ENCODE peak calls at places on chromosomes 6 and 20, in six cellular contexts. One of them, this sample, is unnamed.

GRCh38 chr6:108862479-108863191 is 14.4 kb downstream of the ARMC2 start:
- DNase-seq in Panc1: no peak
- DNase-seq in AG04450: no peak
- DNase-seq in breast epithelium: no peak
- DNase-seq in psoas muscle: no peak
- DNase-seq in left lung: peak
- DNase-seq in this sample: no peak

GRCh38 chr20:13839421-13840092 is 54.7 kb downstream of the NDUFAF5 start:
- DNase-seq in Panc1: no peak
- DNase-seq in AG04450: no peak
- DNase-seq in breast epithelium: peak
- DNase-seq in psoas muscle: no peak
- DNase-seq in left lung: no peak
- DNase-seq in this sample: peak

GRCh38 chr6:111642463-111643158 is 36.9 kb upstream of the TRAF3IP2 start:
- DNase-seq in Panc1: peak
- DNase-seq in AG04450: peak
- DNase-seq in breast epithelium: no peak
- DNase-seq in psoas muscle: peak
- DNase-seq in left lung: no peak
- DNase-seq in this sample: peak

GRCh38 chr6:90413867-90414266 is 117.2 kb upstream of the BACH2 start:
- DNase-seq in Panc1: no peak
- DNase-seq in AG04450: no peak
- DNase-seq in breast epithelium: no peak
- DNase-seq in psoas muscle: no peak
- DNase-seq in left lung: no peak
- DNase-seq in this sample: no peak

GRCh38 chr20:58927490-58928061 is 53.5 kb upstream of the NELFCD start:
- DNase-seq in Panc1: no peak
- DNase-seq in AG04450: no peak
- DNase-seq in breast epithelium: no peak
- DNase-seq in psoas muscle: no peak
- DNase-seq in left lung: no peak
- DNase-seq in this sample: no peak

GRCh38 chr6:45567879-45568278 is 190.1 kb upstream of the SUPT3H start:
- DNase-seq in Panc1: no peak
- DNase-seq in AG04450: no peak
- DNase-seq in breast epithelium: no peak
- DNase-seq in psoas muscle: no peak
- DNase-seq in left lung: no peak
- DNase-seq in this sample: no peak

GRCh38 chr6:30970946-30971345 is 12.6 kb upstream of the MUC21 start:
- DNase-seq in Panc1: no peak
- DNase-seq in AG04450: no peak
- DNase-seq in breast epithelium: no peak
- DNase-seq in psoas muscle: no peak
- DNase-seq in left lung: no peak
- DNase-seq in this sample: no peak

GRCh38 chr6:39263299-39264037 is 34.2 kb upstream of the KCNK5 start:
- DNase-seq in Panc1: no peak
- DNase-seq in AG04450: no peak
- DNase-seq in breast epithelium: no peak
- DNase-seq in psoas muscle: no peak
- DNase-seq in left lung: no peak
- DNase-seq in this sample: no peak

GRCh38 chr6:165834613-165835259 is 171.7 kb upstream of the PDE10A start:
- DNase-seq in Panc1: peak
- DNase-seq in AG04450: no peak
- DNase-seq in breast epithelium: peak
- DNase-seq in psoas muscle: no peak
- DNase-seq in left lung: peak
- DNase-seq in this sample: no peak

GRCh38 chr6:38725414-38726183 is 10.5 kb downstream of the DNAH8 start:
- DNase-seq in Panc1: no peak
- DNase-seq in AG04450: no peak
- DNase-seq in breast epithelium: no peak
- DNase-seq in psoas muscle: no peak
- DNase-seq in left lung: no peak
- DNase-seq in this sample: no peak

GRCh38 chr6:168045141-168045691 is 33.8 kb downstream of the FRMD1 start:
- DNase-seq in Panc1: no peak
- DNase-seq in AG04450: no peak
- DNase-seq in breast epithelium: no peak
- DNase-seq in psoas muscle: no peak
- DNase-seq in left lung: no peak
- DNase-seq in this sample: no peak

GRCh38 chr6:170221052-170221752 is 69.7 kb downstream of the DLL1 start:
- DNase-seq in Panc1: no peak
- DNase-seq in AG04450: no peak
- DNase-seq in breast epithelium: no peak
- DNase-seq in psoas muscle: no peak
- DNase-seq in left lung: no peak
- DNase-seq in this sample: no peak

GRCh38 chr6:142617158-142617557 is 315.4 kb downstream of the ADGRG6 start:
- DNase-seq in Panc1: no peak
- DNase-seq in AG04450: no peak
- DNase-seq in breast epithelium: no peak
- DNase-seq in psoas muscle: no peak
- DNase-seq in left lung: no peak
- DNase-seq in this sample: no peak

GRCh38 chr6:37433657-37434271 is 743 bp downstream of the CMTR1 start:
- DNase-seq in Panc1: no peak
- DNase-seq in AG04450: no peak
- DNase-seq in breast epithelium: peak
- DNase-seq in psoas muscle: peak
- DNase-seq in left lung: no peak
- DNase-seq in this sample: no peak

GRCh38 chr6:47079638-47080037 is 37.5 kb upstream of the ADGRF1 start:
- DNase-seq in Panc1: no peak
- DNase-seq in AG04450: no peak
- DNase-seq in breast epithelium: no peak
- DNase-seq in psoas muscle: no peak
- DNase-seq in left lung: no peak
- DNase-seq in this sample: no peak

GRCh38 chr6:167420858-167421766 is 96.2 kb downstream of the TTLL2 start:
- DNase-seq in Panc1: no peak
- DNase-seq in AG04450: no peak
- DNase-seq in breast epithelium: no peak
- DNase-seq in psoas muscle: no peak
- DNase-seq in left lung: peak
- DNase-seq in this sample: no peak

GRCh38 chr6:67210450-67210849 is 1424.6 kb upstream of the ADGRB3 start:
- DNase-seq in Panc1: no peak
- DNase-seq in AG04450: no peak
- DNase-seq in breast epithelium: no peak
- DNase-seq in psoas muscle: no peak
- DNase-seq in left lung: no peak
- DNase-seq in this sample: no peak

GRCh38 chr6:69861986-69862385 is 4.4 kb upstream of the COL19A1 start:
- DNase-seq in Panc1: no peak
- DNase-seq in AG04450: no peak
- DNase-seq in breast epithelium: no peak
- DNase-seq in psoas muscle: no peak
- DNase-seq in left lung: no peak
- DNase-seq in this sample: no peak

GRCh38 chr6:37624606-37625574 is 72.8 kb downstream of the MDGA1 start:
- DNase-seq in Panc1: no peak
- DNase-seq in AG04450: no peak
- DNase-seq in breast epithelium: no peak
- DNase-seq in psoas muscle: peak
- DNase-seq in left lung: peak
- DNase-seq in this sample: no peak

GRCh38 chr6:10837009-10837691 is 1.2 kb downstream of the MAK start:
- DNase-seq in Panc1: no peak
- DNase-seq in AG04450: no peak
- DNase-seq in breast epithelium: no peak
- DNase-seq in psoas muscle: peak
- DNase-seq in left lung: peak
- DNase-seq in this sample: no peak

GRCh38 chr20:25058797-25059486 is 1.0 kb upstream of the ACSS1 start:
- DNase-seq in Panc1: no peak
- DNase-seq in AG04450: no peak
- DNase-seq in breast epithelium: no peak
- DNase-seq in psoas muscle: no peak
- DNase-seq in left lung: no peak
- DNase-seq in this sample: no peak

GRCh38 chr6:17591292-17591691 is 8.8 kb upstream of the FAM8A1 start:
- DNase-seq in Panc1: no peak
- DNase-seq in AG04450: no peak
- DNase-seq in breast epithelium: no peak
- DNase-seq in psoas muscle: no peak
- DNase-seq in left lung: no peak
- DNase-seq in this sample: no peak

GRCh38 chr20:44074252-44075151 is 112.5 kb downstream of the JPH2 start:
- DNase-seq in Panc1: no peak
- DNase-seq in AG04450: no peak
- DNase-seq in breast epithelium: peak
- DNase-seq in psoas muscle: no peak
- DNase-seq in left lung: peak
- DNase-seq in this sample: peak

GRCh38 chr6:118812972-118813371 is 81.0 kb upstream of the ASF1A start:
- DNase-seq in Panc1: no peak
- DNase-seq in AG04450: no peak
- DNase-seq in breast epithelium: no peak
- DNase-seq in psoas muscle: no peak
- DNase-seq in left lung: no peak
- DNase-seq in this sample: no peak

GRCh38 chr20:1491281-1491840 is at the start of gene SIRPB2:
- DNase-seq in Panc1: no peak
- DNase-seq in AG04450: no peak
- DNase-seq in breast epithelium: no peak
- DNase-seq in psoas muscle: peak
- DNase-seq in left lung: peak
- DNase-seq in this sample: no peak

GRCh38 chr6:10248378-10248843 is 166.5 kb downstream of the TFAP2A start:
- DNase-seq in Panc1: no peak
- DNase-seq in AG04450: no peak
- DNase-seq in breast epithelium: no peak
- DNase-seq in psoas muscle: no peak
- DNase-seq in left lung: no peak
- DNase-seq in this sample: no peak

GRCh38 chr20:15637971-15638754 is 935.1 kb downstream of the KIF16B start:
- DNase-seq in Panc1: no peak
- DNase-seq in AG04450: no peak
- DNase-seq in breast epithelium: peak
- DNase-seq in psoas muscle: no peak
- DNase-seq in left lung: no peak
- DNase-seq in this sample: no peak

GRCh38 chr20:35739294-35740163 is 2.5 kb downstream of the RBM39 start:
- DNase-seq in Panc1: no peak
- DNase-seq in AG04450: no peak
- DNase-seq in breast epithelium: no peak
- DNase-seq in psoas muscle: no peak
- DNase-seq in left lung: no peak
- DNase-seq in this sample: no peak
- TF ChIP-seq CTCF in Panc1: no peak
- TF ChIP-seq CTCF in AG04450: peak
- TF ChIP-seq CTCF in breast epithelium: no peak
- TF ChIP-seq CTCF in psoas muscle: peak
- TF ChIP-seq CTCF in left lung: no peak
- TF ChIP-seq CTCF in this sample: peak

GRCh38 chr20:46272389-46273047 is 35.8 kb downstream of the CDH22 start:
- DNase-seq in Panc1: no peak
- DNase-seq in AG04450: no peak
- DNase-seq in breast epithelium: no peak
- DNase-seq in psoas muscle: no peak
- DNase-seq in left lung: no peak
- DNase-seq in this sample: no peak

GRCh38 chr20:46273701-46274100 is 34.6 kb downstream of the CDH22 start:
- DNase-seq in Panc1: no peak
- DNase-seq in AG04450: no peak
- DNase-seq in breast epithelium: peak
- DNase-seq in psoas muscle: no peak
- DNase-seq in left lung: no peak
- DNase-seq in this sample: no peak

GRCh38 chr20:46276531-46276930 is 31.8 kb downstream of the CDH22 start:
- DNase-seq in Panc1: no peak
- DNase-seq in AG04450: no peak
- DNase-seq in breast epithelium: no peak
- DNase-seq in psoas muscle: no peak
- DNase-seq in left lung: no peak
- DNase-seq in this sample: no peak

GRCh38 chr20:46277602-46278001 is 30.7 kb downstream of the CDH22 start:
- DNase-seq in Panc1: no peak
- DNase-seq in AG04450: no peak
- DNase-seq in breast epithelium: no peak
- DNase-seq in psoas muscle: no peak
- DNase-seq in left lung: no peak
- DNase-seq in this sample: no peak

GRCh38 chr20:46275091-46275490 is 33.2 kb downstream of the CDH22 start:
- DNase-seq in Panc1: no peak
- DNase-seq in AG04450: no peak
- DNase-seq in breast epithelium: no peak
- DNase-seq in psoas muscle: no peak
- DNase-seq in left lung: no peak
- DNase-seq in this sample: no peak
- TF ChIP-seq CTCF in Panc1: no peak
- TF ChIP-seq CTCF in AG04450: no peak
- TF ChIP-seq CTCF in breast epithelium: no peak
- TF ChIP-seq CTCF in psoas muscle: no peak
- TF ChIP-seq CTCF in left lung: no peak
- TF ChIP-seq CTCF in this sample: no peak

DNA sequence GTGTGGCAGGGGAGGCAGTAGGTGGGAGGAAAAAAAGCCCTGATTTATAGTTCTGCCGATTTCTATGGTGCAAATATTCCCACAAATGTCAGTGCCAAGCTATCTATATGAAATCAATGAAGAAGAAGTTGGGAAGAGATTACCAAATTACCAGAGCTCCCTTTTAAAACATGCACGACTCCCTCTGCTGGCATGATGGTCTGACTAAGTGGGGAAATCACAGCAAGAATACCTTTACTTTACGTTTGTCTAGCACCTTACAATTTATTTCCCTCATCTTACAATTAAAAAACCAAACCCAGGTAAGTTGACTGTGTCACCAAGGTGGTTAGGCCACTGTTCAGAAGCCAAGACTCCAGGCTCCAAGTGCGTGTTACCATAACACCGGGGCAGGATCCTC is 55.6 kb downstream of the AGPAT4 start:
- DNase-seq in Panc1: no peak
- DNase-seq in AG04450: no peak
- DNase-seq in breast epithelium: no peak
- DNase-seq in psoas muscle: no peak
- DNase-seq in left lung: no peak
- DNase-seq in this sample: no peak
- TF ChIP-seq CTCF in Panc1: peak
- TF ChIP-seq CTCF in AG04450: no peak
- TF ChIP-seq CTCF in breast epithelium: no peak
- TF ChIP-seq CTCF in psoas muscle: no peak
- TF ChIP-seq CTCF in left lung: no peak
- TF ChIP-seq CTCF in this sample: no peak

GRCh38 chr6:53301801-53302537 is 46.8 kb downstream of the ELOVL5 start:
- DNase-seq in Panc1: no peak
- DNase-seq in AG04450: no peak
- DNase-seq in breast epithelium: no peak
- DNase-seq in psoas muscle: no peak
- DNase-seq in left lung: no peak
- DNase-seq in this sample: no peak
- TF ChIP-seq CTCF in Panc1: no peak
- TF ChIP-seq CTCF in AG04450: no peak
- TF ChIP-seq CTCF in breast epithelium: no peak
- TF ChIP-seq CTCF in psoas muscle: no peak
- TF ChIP-seq CTCF in left lung: no peak
- TF ChIP-seq CTCF in this sample: no peak

GRCh38 chr6:169177516-169178196 is 76.0 kb downstream of the THBS2 start:
- DNase-seq in Panc1: no peak
- DNase-seq in AG04450: no peak
- DNase-seq in breast epithelium: no peak
- DNase-seq in psoas muscle: no peak
- DNase-seq in left lung: no peak
- DNase-seq in this sample: no peak
- TF ChIP-seq CTCF in Panc1: no peak
- TF ChIP-seq CTCF in AG04450: peak
- TF ChIP-seq CTCF in breast epithelium: no peak
- TF ChIP-seq CTCF in psoas muscle: no peak
- TF ChIP-seq CTCF in left lung: no peak
- TF ChIP-seq CTCF in this sample: peak

This sample was measured in AG09319.